ENCODE peak calls at places on chromosomes 1 and 21, in four cellular contexts. X is neuronal stem cell, F is IMR-90, Y is H1. N is an unnamed sample.

GRCh38 chr1:3906672-3907020 is 6.6 kb upstream of the C1orf174 start:
- DNase-seq in X (no peak), F (no peak), Y (no peak), N (no peak)

GRCh38 chr21:45264919-45265515 is 22.7 kb downstream of the POFUT2 start:
- DNase-seq in X (no peak), F (no peak), Y (peak), N (peak)

GRCh38 chr1:113191579-113192076 is 118.6 kb downstream of the LRIG2 start:
- DNase-seq in X (no peak), F (no peak), Y (no peak), N (no peak)

GRCh38 chr1:23597635-23598388 is 38.5 kb upstream of the ID3 start:
- DNase-seq in X (no peak), F (no peak), Y (no peak), N (no peak)

GRCh38 chr21:45969921-45970673 is 11.5 kb upstream of the COL6A1 start:
- DNase-seq in X (no peak), F (no peak), Y (no peak), N (no peak)

GRCh38 chr1:177969825-177970371 is at the start of gene SEC16B:
- DNase-seq in X (no peak), F (no peak), Y (no peak), N (no peak)

GRCh38 chr21:39688010-39688409 is 57.0 kb upstream of the IGSF5 start:
- DNase-seq in X (no peak), F (no peak), Y (no peak), N (no peak)

GRCh38 chr1:198155253-198155652 is 1.5 kb upstream of the NEK7 start:
- DNase-seq in X (no peak), F (peak), Y (no peak), N (no peak)

GRCh38 chr1:158564608-158565007 is 5.8 kb downstream of the OR6P1 start:
- DNase-seq in X (no peak), F (no peak), Y (no peak), N (no peak)

GRCh38 chr1:78231477-78231876 is 185.7 kb downstream of the GIPC2 start:
- DNase-seq in X (no peak), F (no peak), Y (no peak), N (no peak)

GRCh38 chr21:31888936-31889371 is 16.1 kb downstream of the HUNK start:
- DNase-seq in X (no peak), F (no peak), Y (no peak), N (no peak)

GRCh38 chr1:12124693-12125421 is 41.9 kb upstream of the TNFRSF1B start:
- DNase-seq in X (peak), F (peak), Y (peak), N (peak)
- H3K14ac ChIP-seq in X (no peak), F (no peak), Y (no peak), N (no peak)

GRCh38 chr1:1471389-1472045 is at the start of gene ATAD3B:
- DNase-seq in X (peak), F (peak), Y (peak), N (peak)
- H3K14ac ChIP-seq in X (no peak), F (peak), Y (no peak), N (no peak)

GRCh38 chr1:84505167-84506001 is 802 bp upstream of the SPATA1 start:
- DNase-seq in X (no peak), F (peak), Y (no peak), N (no peak)
- H3K14ac ChIP-seq in X (peak), F (peak), Y (no peak), N (peak)

DNA sequence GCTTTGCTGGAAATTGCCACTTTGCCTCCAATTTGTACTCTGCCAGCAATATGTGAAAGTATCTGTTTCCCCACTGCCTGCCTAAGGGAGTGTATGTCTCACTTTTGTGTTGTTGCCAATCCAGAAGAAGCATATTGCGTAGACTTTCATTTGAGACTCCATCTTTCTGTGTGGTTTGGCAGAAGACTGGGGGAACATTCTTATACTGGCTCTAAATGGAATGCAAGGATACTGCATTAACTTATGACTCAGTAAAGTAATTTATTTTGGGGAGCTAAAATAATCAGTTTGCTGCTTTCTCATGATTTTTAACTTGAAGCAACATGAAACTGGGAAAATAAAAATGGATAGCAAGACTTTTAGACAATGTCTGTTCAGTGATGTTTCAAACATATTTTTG is 107.7 kb upstream of the TMPRSS2 start:
- DNase-seq in X (no peak), F (peak), Y (no peak), N (no peak)
- H3K14ac ChIP-seq in X (no peak), F (peak), Y (no peak), N (no peak)

GRCh38 chr1:184596950-184597651 is 157.6 kb downstream of the EDEM3 start:
- DNase-seq in X (no peak), F (no peak), Y (no peak), N (no peak)
- H3K14ac ChIP-seq in X (no peak), F (peak), Y (no peak), N (no peak)

DNA sequence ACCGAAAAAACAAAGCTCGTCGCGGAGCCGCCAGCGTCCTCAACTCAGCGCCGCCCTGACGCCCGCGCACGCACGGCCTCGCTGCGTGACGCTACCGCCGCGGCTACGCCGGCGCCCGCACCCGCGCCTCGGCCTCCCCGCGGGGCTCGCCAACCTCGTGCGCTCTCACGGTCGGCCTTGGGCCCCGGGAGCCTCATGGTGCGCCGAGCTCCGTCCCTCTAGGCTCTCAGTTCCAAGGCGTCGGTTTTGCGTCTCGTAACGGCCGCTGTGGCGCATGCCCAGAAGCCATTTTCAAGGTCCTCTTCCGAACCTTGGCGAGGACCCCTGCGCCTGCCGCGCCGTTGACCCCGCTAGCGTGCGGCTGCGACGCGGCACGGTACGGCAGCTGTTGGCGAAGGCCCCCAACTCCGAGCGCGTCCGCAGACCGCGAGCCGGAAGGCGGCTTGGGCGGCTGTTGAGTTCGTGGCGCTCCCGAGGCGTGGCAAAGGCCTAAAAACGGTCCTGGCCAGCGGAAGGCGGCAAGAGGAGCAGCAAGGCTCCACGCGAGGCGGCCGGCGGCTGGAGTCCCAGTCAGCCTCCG is at the start of gene HENMT1:
- DNase-seq in X (peak), F (peak), Y (peak), N (peak)
- H3K14ac ChIP-seq in X (no peak), F (peak), Y (no peak), N (peak)

GRCh38 chr1:55789466-55789865 is 574.3 kb upstream of the USP24 start:
- DNase-seq in X (no peak), F (no peak), Y (no peak), N (no peak)
- H3K14ac ChIP-seq in X (no peak), F (no peak), Y (no peak), N (no peak)

GRCh38 chr1:245578751-245579150 is 424.0 kb downstream of the KIF26B start:
- DNase-seq in X (no peak), F (no peak), Y (no peak), N (no peak)

GRCh38 chr1:245575710-245576109 is 420.9 kb downstream of the KIF26B start:
- DNase-seq in X (no peak), F (peak), Y (no peak), N (no peak)

GRCh38 chr1:245577396-245578157 is 422.8 kb downstream of the KIF26B start:
- DNase-seq in X (no peak), F (no peak), Y (no peak), N (no peak)

GRCh38 chr1:245578306-245578705 is 423.5 kb downstream of the KIF26B start:
- DNase-seq in X (no peak), F (no peak), Y (no peak), N (no peak)

DNA sequence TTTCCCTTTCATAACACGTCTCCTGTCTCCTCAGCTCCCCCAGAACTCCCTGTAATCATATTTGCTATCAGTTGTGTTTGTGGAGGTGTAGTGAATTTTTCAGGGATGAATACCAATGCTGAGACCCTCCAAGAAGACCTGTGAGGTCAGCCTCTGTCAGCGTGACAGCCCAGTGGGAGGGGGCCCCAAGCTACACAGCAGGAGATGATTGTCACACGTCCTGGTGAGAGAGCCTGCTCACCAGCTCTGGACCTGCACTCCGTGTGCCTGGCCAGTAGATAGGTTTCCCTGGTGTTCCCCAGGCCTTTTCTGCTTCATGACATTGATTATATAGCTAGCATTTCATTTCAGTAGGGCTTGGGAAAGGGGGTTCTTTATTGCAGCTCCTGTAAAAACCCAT is 421.5 kb downstream of the KIF26B start:
- DNase-seq in X (no peak), F (no peak), Y (no peak), N (no peak)
- H3K14ac ChIP-seq in X (no peak), F (no peak), Y (no peak), N (no peak)

DNA sequence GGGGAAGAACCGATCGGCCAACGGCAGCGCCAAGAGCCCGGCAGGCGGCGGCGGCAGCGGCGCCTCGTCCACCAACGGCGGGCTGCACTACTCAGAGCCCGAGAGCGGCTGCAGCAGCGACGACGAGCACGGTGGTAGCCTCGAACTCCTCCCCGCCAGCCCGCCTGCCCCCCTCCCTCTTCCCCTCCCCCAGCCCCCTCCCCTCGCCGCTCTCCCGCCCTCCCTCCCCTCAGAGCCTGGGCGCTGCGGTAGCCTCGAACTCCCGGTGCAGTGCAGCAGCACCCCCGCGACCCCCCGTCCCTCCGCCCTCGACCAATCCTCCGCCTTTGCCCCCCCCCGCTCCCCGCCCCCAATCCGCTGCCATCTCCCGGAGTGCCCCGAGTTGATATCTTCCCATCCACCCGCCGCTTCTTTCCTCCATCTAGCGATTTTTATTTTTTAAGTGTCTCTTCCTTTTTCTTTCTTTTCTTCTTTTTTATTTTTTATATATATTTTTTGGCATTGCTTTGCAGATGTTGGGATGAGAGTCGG is 495 bp downstream of the RCOR3 start:
- DNase-seq in X (no peak), F (no peak), Y (no peak), N (no peak)
- H3K14ac ChIP-seq in X (peak), F (peak), Y (peak), N (peak)